ENCODE peak calls at places on chromosomes 5 and 9, in seven cellular contexts. E is NCI-H1092, I is endothelial cell, G is iPS-NIHi11, D is endodermal cell, Z is psoas muscle, P is ELR. S is an unnamed sample.

GRCh38 chr9:127199001-127199791 is 65.4 kb upstream of the GARNL3 start:
- DNase-seq in I (peak; percentile 82), E (peak; percentile 21), Z (peak; percentile 82), G (peak; percentile 89), D (peak; percentile 96), P (peak; percentile 82), S (peak; percentile 59)

GRCh38 chr5:77418601-77419591 is 73.2 kb downstream of the WDR41 start:
- DNase-seq in P (no peak), Z (no peak), G (no peak), I (no peak), E (no peak), D (no peak), S (no peak)

GRCh38 chr5:127002390-127002789 is 28.0 kb downstream of the MARCHF3 start:
- DNase-seq in Z (no peak), E (no peak), G (no peak), I (no peak), D (no peak), P (peak; percentile 54), S (no peak)

GRCh38 chr5:125065114-125065513 is 318.7 kb upstream of the ZNF608 start:
- DNase-seq in Z (no peak), E (no peak), I (no peak), P (no peak), G (peak; percentile 17), D (no peak), S (no peak)

GRCh38 chr9:74277532-74277931 is 219.6 kb upstream of the RORB start:
- DNase-seq in E (no peak), Z (no peak), P (no peak), G (no peak), I (no peak), D (no peak), S (no peak)

GRCh38 chr5:32278403-32278802 is 34.3 kb downstream of the MTMR12 start:
- DNase-seq in Z (no peak), D (no peak), G (no peak), E (no peak), I (no peak), P (peak; percentile 65), S (no peak)

GRCh38 chr5:55383254-55383653 is 75.5 kb downstream of the MTREX start:
- DNase-seq in I (no peak), Z (no peak), P (no peak), G (no peak), E (no peak), D (no peak), S (no peak)

GRCh38 chr9:115672477-115673316 is 480.9 kb upstream of the PAPPA start:
- DNase-seq in D (peak; percentile 54), I (no peak), E (no peak), Z (no peak), G (peak; percentile 43), P (peak; percentile 99), S (no peak)

GRCh38 chr9:129343697-129344375 is 165.8 kb upstream of the IER5L start:
- DNase-seq in I (no peak), D (peak; percentile 64), Z (peak; percentile 73), P (no peak), G (no peak), E (no peak), S (no peak)

GRCh38 chr9:115674091-115674490 is 479.5 kb upstream of the PAPPA start:
- DNase-seq in P (peak; percentile 49), E (no peak), G (no peak), Z (no peak), D (no peak), I (no peak), S (no peak)

GRCh38 chr9:106745457-106745856 is 117.5 kb upstream of the ZNF462 start:
- DNase-seq in E (no peak), D (no peak), I (no peak), P (peak; percentile 5), G (no peak), Z (no peak), S (no peak)

GRCh38 chr9:71096431-71097108 is 24.9 kb downstream of the TRPM3 start:
- DNase-seq in D (no peak), E (no peak), P (no peak), G (no peak), Z (no peak), I (no peak), S (no peak)

GRCh38 chr5:64147849-64148441 is 17.7 kb upstream of the RNF180 start:
- DNase-seq in P (peak; percentile 51), E (no peak), Z (peak; percentile 37), I (peak; percentile 66), G (peak; percentile 70), D (peak; percentile 87), S (no peak)

GRCh38 chr5:28084069-28084468 is 1045.7 kb upstream of the CDH9 start:
- DNase-seq in D (peak; percentile 34), E (no peak), P (no peak), G (no peak), Z (no peak), I (no peak), S (no peak)

S was measured in effector CD4-positive, alpha-beta T cell.